ENCODE peak calls at places on chromosome 15, in ten cellular contexts. T is adrenal gland; F is SK-N-SH; Q is ascending aorta; X is transverse colon; N is cardiac muscle cell; S is H9; Y is CD4-positive, alpha-beta T cell; V is body of pancreas; O is spleen. A is an unnamed sample.

GRCh38 chr15:68885070-68885469 is 45.3 kb upstream of the SPESP1 start:
- DNase-seq in T (no peak), F (no peak), Q (no peak), O (no peak), N (peak; percentile 90), X (no peak), Y (no peak), V (no peak), S (peak; percentile 29), A (peak; percentile 48)

GRCh38 chr15:60618206-60618605 is 139.3 kb upstream of the ICE2 start:
- DNase-seq in S (no peak), X (no peak), Q (no peak), V (no peak), F (no peak), T (no peak), O (no peak), N (no peak), Y (no peak), A (no peak)

GRCh38 chr15:95940431-95940985 is 390.0 kb upstream of the NR2F2 start:
- DNase-seq in T (no peak), O (no peak), X (no peak), Q (no peak), N (no peak), Y (no peak), S (no peak), F (no peak), V (no peak), A (peak; percentile 8)

GRCh38 chr15:51367322-51367976 is 26.0 kb downstream of the GLDN start:
- DNase-seq in F (no peak), V (peak; percentile 6), Q (no peak), X (no peak), O (no peak), Y (no peak), S (no peak), T (no peak), N (no peak), A (no peak)

GRCh38 chr15:62600376-62600775 is 435.3 kb upstream of the C2CD4B start:
- DNase-seq in T (no peak), X (no peak), V (no peak), N (peak; percentile 20), Q (no peak), F (no peak), S (no peak), O (no peak), Y (no peak), A (no peak)

GRCh38 chr15:97141360-97141759 is 810.9 kb downstream of the NR2F2 start:
- DNase-seq in V (no peak), F (no peak), T (no peak), S (no peak), N (no peak), O (no peak), Y (no peak), X (no peak), Q (no peak), A (no peak)

GRCh38 chr15:63487076-63487757 is 17.2 kb upstream of the USP3 start:
- DNase-seq in X (peak; percentile 95), N (peak; percentile 87), S (peak; percentile 87), Y (peak; percentile 87), O (peak; percentile 97), F (peak; percentile 86), Q (peak; percentile 94), T (peak; percentile 91), V (peak; percentile 93), A (peak; percentile 87)

GRCh38 chr15:62521396-62521795 is 356.3 kb upstream of the C2CD4B start:
- DNase-seq in S (no peak), N (no peak), O (no peak), X (no peak), T (no peak), V (no peak), Q (no peak), Y (no peak), F (no peak), A (no peak)

GRCh38 chr15:76140069-76140454 is 80.3 kb downstream of the TMEM266 start:
- DNase-seq in S (peak; percentile 67), O (no peak), N (peak; percentile 53), T (no peak), Q (no peak), Y (no peak), V (no peak), F (no peak), X (no peak), A (peak; percentile 68)

GRCh38 chr15:36885709-36886108 is 214.6 kb downstream of the MEIS2 start:
- DNase-seq in X (no peak), T (no peak), Y (no peak), S (no peak), N (no peak), F (no peak), O (no peak), Q (no peak), V (no peak), A (no peak)
- H3K27me3 ChIP-seq in X (peaks cover 99% of the 10 kb centered on the region), T (peaks cover 14% of the 10 kb centered on the region), Y (peaks cover 86% of the 10 kb centered on the region), S (peaks cover 83% of the 10 kb centered on the region), N (no peaks in the 10 kb centered on the region), F (no peaks in the 10 kb centered on the region), O (peaks cover 70% of the 10 kb centered on the region), Q (no peaks in the 10 kb centered on the region), V (peaks cover 13% of the 10 kb centered on the region), A (peaks cover 99% of the 10 kb centered on the region)

GRCh38 chr15:79430901-79431635 is 1.1 kb upstream of the MINAR1 start:
- DNase-seq in Q (no peak), F (no peak), Y (no peak), T (no peak), O (no peak), S (no peak), N (peak; percentile 9), X (no peak), V (peak; percentile 26), A (peak; percentile 43)
- H3K27me3 ChIP-seq in Q (no peaks in the 10 kb centered on the region), F (peaks cover 7% of the 10 kb centered on the region), Y (peaks cover 53% of the 10 kb centered on the region), T (peaks cover 17% of the 10 kb centered on the region), O (peaks cover 47% of the 10 kb centered on the region), S (peaks cover 26% of the 10 kb centered on the region), N (peaks cover 84% of the 10 kb centered on the region), X (peaks cover 93% of the 10 kb centered on the region), V (no peaks in the 10 kb centered on the region), A (peaks cover 56% of the 10 kb centered on the region)

GRCh38 chr15:31083394-31083790 is 18.1 kb downstream of the TRPM1 start:
- DNase-seq in X (peak; percentile 51), F (peak; percentile 54), Y (no peak), S (no peak), N (no peak), V (peak; percentile 64), Q (no peak), T (no peak), O (no peak), A (no peak)
- H3K27me3 ChIP-seq in X (no peaks in the 10 kb centered on the region), F (no peaks in the 10 kb centered on the region), Y (peaks cover 9% of the 10 kb centered on the region), S (no peaks in the 10 kb centered on the region), N (no peaks in the 10 kb centered on the region), V (no peaks in the 10 kb centered on the region), Q (no peaks in the 10 kb centered on the region), T (no peaks in the 10 kb centered on the region), O (peaks cover 2% of the 10 kb centered on the region), A (no peaks in the 10 kb centered on the region)

GRCh38 chr15:82551646-82552247 is 11.5 kb upstream of the RPS17 start:
- DNase-seq in Y (no peak), O (no peak), Q (no peak), S (peak; percentile 10), T (no peak), F (no peak), X (no peak), N (no peak), V (no peak), A (no peak)
- H3K27me3 ChIP-seq in Y (no peaks in the 10 kb centered on the region), O (no peaks in the 10 kb centered on the region), Q (no peaks in the 10 kb centered on the region), S (no peaks in the 10 kb centered on the region), T (no peaks in the 10 kb centered on the region), F (no peaks in the 10 kb centered on the region), X (no peaks in the 10 kb centered on the region), N (no peaks in the 10 kb centered on the region), V (no peaks in the 10 kb centered on the region), A (no peaks in the 10 kb centered on the region)

DNA sequence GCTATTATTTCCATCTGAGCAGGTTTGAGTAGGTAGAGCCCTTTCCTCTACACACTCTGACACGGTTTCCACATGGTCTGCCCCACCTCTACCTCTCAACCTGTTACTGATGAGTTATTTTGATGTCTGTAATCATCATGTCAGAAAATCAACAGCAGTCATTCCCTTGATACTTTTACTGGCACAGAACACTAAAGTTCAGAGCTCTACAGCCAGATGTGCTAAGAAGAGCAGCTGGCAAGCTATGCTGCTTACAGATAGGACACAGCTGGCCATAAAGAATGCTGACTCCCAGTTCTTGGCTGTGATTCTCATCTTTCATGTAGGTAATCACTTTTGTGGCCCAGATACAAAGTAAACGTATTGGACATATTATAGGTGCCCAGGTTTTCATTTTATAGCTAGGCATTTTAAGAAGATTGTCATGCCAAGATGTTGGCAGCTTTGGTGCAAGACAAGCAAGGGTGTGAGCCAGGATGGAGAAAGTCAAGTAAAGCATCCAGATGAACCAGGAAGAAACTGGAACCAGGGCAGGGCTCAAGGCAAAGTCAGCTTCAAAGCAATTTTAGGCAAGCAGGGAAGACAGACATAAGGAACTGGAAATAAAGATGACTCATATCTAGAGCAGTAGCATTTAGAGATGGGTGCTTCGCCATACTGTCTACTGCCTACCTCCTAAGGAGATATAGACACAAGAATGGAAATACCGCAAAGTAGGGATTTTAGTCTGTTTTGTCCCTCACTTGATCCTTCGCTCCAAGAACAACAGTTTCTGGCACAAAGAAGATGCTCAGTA is 59.7 kb downstream of the RYR3 start:
- DNase-seq in T (no peak), X (no peak), F (no peak), Y (no peak), N (no peak), O (no peak), V (no peak), S (no peak), Q (no peak), A (no peak)
- H3K27me3 ChIP-seq in T (no peaks in the 10 kb centered on the region), X (no peaks in the 10 kb centered on the region), F (no peaks in the 10 kb centered on the region), Y (no peaks in the 10 kb centered on the region), N (no peaks in the 10 kb centered on the region), O (no peaks in the 10 kb centered on the region), V (no peaks in the 10 kb centered on the region), S (no peaks in the 10 kb centered on the region), Q (no peaks in the 10 kb centered on the region), A (no peaks in the 10 kb centered on the region)

DNA sequence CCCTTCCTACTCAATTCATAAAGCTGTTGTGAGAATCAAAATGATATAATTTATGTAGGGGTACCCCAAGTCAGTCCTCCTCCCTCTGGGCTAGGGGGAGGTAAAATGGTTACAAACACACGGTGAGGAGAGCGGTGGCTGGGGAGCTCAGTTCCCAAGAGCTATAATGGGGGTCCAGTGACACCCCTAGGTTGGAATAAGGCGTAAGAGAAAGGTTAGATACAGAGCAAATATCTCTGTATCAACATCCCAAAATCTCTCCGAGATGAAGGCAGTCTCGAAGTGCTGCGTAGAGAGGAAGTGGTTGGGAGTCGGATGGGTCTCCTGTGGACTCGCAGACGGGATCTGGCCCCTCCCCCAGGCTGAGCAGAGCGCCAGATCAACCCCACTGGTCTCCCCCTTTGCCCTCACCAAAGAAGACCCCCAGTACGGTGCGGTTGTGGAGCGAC is 1.8 kb downstream of the DUOX2 start:
- DNase-seq in V (no peak), T (no peak), Y (no peak), F (no peak), O (no peak), Q (no peak), N (no peak), S (peak; percentile 57), X (no peak), A (peak; percentile 61)
- H3K27me3 ChIP-seq in V (peaks cover 38% of the 10 kb centered on the region), T (peaks cover 66% of the 10 kb centered on the region), Y (peaks cover 77% of the 10 kb centered on the region), F (peaks cover 57% of the 10 kb centered on the region), O (peaks cover 73% of the 10 kb centered on the region), Q (peaks cover 10% of the 10 kb centered on the region), N (peaks cover 95% of the 10 kb centered on the region), S (peaks cover 71% of the 10 kb centered on the region), X (peaks cover 82% of the 10 kb centered on the region), A (peaks cover 82% of the 10 kb centered on the region)